ENCODE peak calls at places on chromosome 5, in five cellular contexts. M, K, W, S and B are unnamed samples.

GRCh38 chr5:158050401-158050800 is 191.5 kb upstream of the CLINT1 start:
- DNase-seq in M (no peak), K (no peak), W (no peak), S (no peak), B (no peak)

GRCh38 chr5:11596185-11596584 is 308.1 kb downstream of the CTNND2 start:
- DNase-seq in M (no peak), K (no peak), W (no peak), S (no peak), B (no peak)

GRCh38 chr5:150162142-150162513 is 4.5 kb upstream of the CDX1 start:
- DNase-seq in M (no peak), K (peak), W (no peak), S (no peak), B (no peak)

GRCh38 chr5:6819521-6819920 is 106.3 kb downstream of the TENT4A start:
- DNase-seq in M (no peak), K (peak), W (no peak), S (no peak), B (no peak)

GRCh38 chr5:76180817-76181805 is 97.9 kb downstream of the SV2C start:
- DNase-seq in M (no peak), K (peak), W (no peak), S (no peak), B (no peak)

GRCh38 chr5:110086658-110087388 is 397.1 kb downstream of the MAN2A1 start:
- DNase-seq in M (no peak), K (peak), W (peak), S (peak), B (no peak)

GRCh38 chr5:39783756-39784421 is 359.1 kb upstream of the DAB2 start:
- DNase-seq in M (no peak), K (no peak), W (no peak), S (no peak), B (no peak)

GRCh38 chr5:154989641-154990040 is 23.9 kb upstream of the KIF4B start:
- DNase-seq in M (no peak), K (no peak), W (no peak), S (no peak), B (no peak)

GRCh38 chr5:179852993-179853547 is 5.5 kb downstream of the MRNIP start:
- DNase-seq in M (no peak), K (no peak), W (peak), S (no peak), B (no peak)

GRCh38 chr5:127031863-127032232 is 1.5 kb upstream of the MARCHF3 start:
- DNase-seq in M (no peak), K (no peak), W (no peak), S (no peak), B (no peak)

GRCh38 chr5:1038417-1039209 is 30.0 kb downstream of the NKD2 start:
- DNase-seq in M (no peak), K (no peak), W (no peak), S (no peak), B (no peak)

GRCh38 chr5:82004511-82004910 is 32.7 kb downstream of the ATG10 start:
- DNase-seq in M (no peak), K (no peak), W (no peak), S (no peak), B (no peak)

GRCh38 chr5:178287791-178288105 is 55.1 kb upstream of the PHYKPL start:
- DNase-seq in M (no peak), K (no peak), W (peak), S (peak), B (no peak)

GRCh38 chr5:125485003-125485641 is 738.7 kb upstream of the ZNF608 start:
- DNase-seq in M (no peak), K (peak), W (no peak), S (peak), B (peak)

GRCh38 chr5:165404917-165405316 is 1899.5 kb downstream of the MAT2B start:
- DNase-seq in M (no peak), K (no peak), W (no peak), S (no peak), B (no peak)

GRCh38 chr5:68071731-68072130 is 143.8 kb upstream of the PIK3R1 start:
- DNase-seq in M (no peak), K (no peak), W (no peak), S (no peak), B (no peak)

GRCh38 chr5:78888580-78889187 is 96.4 kb downstream of the ARSB start:
- DNase-seq in M (peak), K (no peak), W (peak), S (no peak), B (no peak)

GRCh38 chr5:57719216-57719615 is 236.6 kb upstream of the ACTBL2 start:
- DNase-seq in M (no peak), K (no peak), W (no peak), S (no peak), B (no peak)

GRCh38 chr5:1171340-1171941 is 30.0 kb upstream of the SLC6A19 start:
- DNase-seq in M (peak), K (peak), W (no peak), S (peak), B (no peak)

GRCh38 chr5:167837127-167837526 is 454.3 kb upstream of the WWC1 start:
- DNase-seq in M (no peak), K (no peak), W (no peak), S (no peak), B (no peak)

GRCh38 chr5:124652514-124652819 is 94.0 kb downstream of the ZNF608 start:
- DNase-seq in M (no peak), K (no peak), W (no peak), S (no peak), B (no peak)

GRCh38 chr5:68369436-68370125 is 154.0 kb downstream of the PIK3R1 start:
- DNase-seq in M (no peak), K (no peak), W (no peak), S (no peak), B (no peak)

GRCh38 chr5:169577966-169578365 is 5.6 kb upstream of the SPDL1 start:
- DNase-seq in M (no peak), K (peak), W (no peak), S (no peak), B (no peak)

GRCh38 chr5:84480873-84481637 is 96.4 kb upstream of the EDIL3 start:
- DNase-seq in M (no peak), K (no peak), W (no peak), S (no peak), B (no peak)

GRCh38 chr5:139605887-139606286 is 42.3 kb upstream of the CXXC5 start:
- DNase-seq in M (no peak), K (no peak), W (no peak), S (no peak), B (no peak)

GRCh38 chr5:2505217-2505616 is 246.3 kb downstream of the IRX2 start:
- DNase-seq in M (no peak), K (no peak), W (no peak), S (no peak), B (no peak)

GRCh38 chr5:13251623-13252367 is 692.7 kb downstream of the DNAH5 start:
- DNase-seq in M (no peak), K (peak), W (no peak), S (no peak), B (no peak)

GRCh38 chr5:169070413-169070812 is 230.5 kb downstream of the SLIT3 start:
- DNase-seq in M (no peak), K (no peak), W (no peak), S (no peak), B (no peak)

GRCh38 chr5:78804995-78805394 is 156.4 kb upstream of the LHFPL2 start:
- DNase-seq in M (no peak), K (no peak), W (no peak), S (no peak), B (no peak)

GRCh38 chr5:125198270-125198974 is 452.0 kb upstream of the ZNF608 start:
- DNase-seq in M (peak), K (peak), W (peak), S (no peak), B (peak)

GRCh38 chr5:113693621-113694130 is 180.2 kb downstream of the YTHDC2 start:
- DNase-seq in M (no peak), K (peak), W (no peak), S (no peak), B (no peak)

GRCh38 chr5:172284275-172284971 is 859 bp upstream of the UBTD2 start:
- DNase-seq in M (peak), K (peak), W (no peak), S (peak), B (peak)

GRCh38 chr5:97071101-97071500 is 71.3 kb downstream of the LIX1 start:
- DNase-seq in M (no peak), K (no peak), W (no peak), S (no peak), B (no peak)

GRCh38 chr5:9196403-9197224 is 349.3 kb downstream of the SEMA5A start:
- DNase-seq in M (no peak), K (no peak), W (no peak), S (no peak), B (no peak)

GRCh38 chr5:113293613-113294340 is 141.0 kb downstream of the TSSK1B start:
- DNase-seq in M (no peak), K (peak), W (no peak), S (no peak), B (no peak)

GRCh38 chr5:98424681-98425454 is 348.6 kb upstream of the RGMB start:
- DNase-seq in M (no peak), K (no peak), W (no peak), S (no peak), B (no peak)
- H3K27ac ChIP-seq in M (no peak), K (no peak), W (no peak), S (no peak), B (no peak)

GRCh38 chr5:173771058-173771742 is 116.9 kb upstream of the CPEB4 start:
- DNase-seq in M (no peak), K (peak), W (no peak), S (no peak), B (no peak)
- H3K27ac ChIP-seq in M (no peak), K (peak), W (no peak), S (no peak), B (no peak)

GRCh38 chr5:90406466-90406865 is 3.1 kb downstream of the CETN3 start:
- DNase-seq in M (no peak), K (no peak), W (no peak), S (no peak), B (no peak)
- H3K27ac ChIP-seq in M (no peak), K (no peak), W (no peak), S (peak), B (no peak)

GRCh38 chr5:64873441-64873840 is 104.7 kb downstream of the CWC27 start:
- DNase-seq in M (no peak), K (no peak), W (no peak), S (no peak), B (no peak)

GRCh38 chr5:64869419-64869818 is 100.7 kb downstream of the CWC27 start:
- DNase-seq in M (no peak), K (no peak), W (no peak), S (no peak), B (no peak)

GRCh38 chr5:64872044-64872443 is 103.3 kb downstream of the CWC27 start:
- DNase-seq in M (no peak), K (no peak), W (no peak), S (no peak), B (no peak)

GRCh38 chr5:64876203-64876602 is 107.5 kb downstream of the CWC27 start:
- DNase-seq in M (no peak), K (no peak), W (no peak), S (no peak), B (no peak)

GRCh38 chr5:64874753-64875152 is 106.0 kb downstream of the CWC27 start:
- DNase-seq in M (no peak), K (no peak), W (no peak), S (no peak), B (no peak)
- H3K27ac ChIP-seq in M (no peak), K (no peak), W (no peak), S (no peak), B (no peak)

GRCh38 chr5:34684281-34684979 is 28.3 kb downstream of the RAI14 start:
- DNase-seq in M (no peak), K (peak), W (no peak), S (no peak), B (no peak)
- H3K27ac ChIP-seq in M (peak), K (peak), W (no peak), S (peak), B (no peak)

DNA sequence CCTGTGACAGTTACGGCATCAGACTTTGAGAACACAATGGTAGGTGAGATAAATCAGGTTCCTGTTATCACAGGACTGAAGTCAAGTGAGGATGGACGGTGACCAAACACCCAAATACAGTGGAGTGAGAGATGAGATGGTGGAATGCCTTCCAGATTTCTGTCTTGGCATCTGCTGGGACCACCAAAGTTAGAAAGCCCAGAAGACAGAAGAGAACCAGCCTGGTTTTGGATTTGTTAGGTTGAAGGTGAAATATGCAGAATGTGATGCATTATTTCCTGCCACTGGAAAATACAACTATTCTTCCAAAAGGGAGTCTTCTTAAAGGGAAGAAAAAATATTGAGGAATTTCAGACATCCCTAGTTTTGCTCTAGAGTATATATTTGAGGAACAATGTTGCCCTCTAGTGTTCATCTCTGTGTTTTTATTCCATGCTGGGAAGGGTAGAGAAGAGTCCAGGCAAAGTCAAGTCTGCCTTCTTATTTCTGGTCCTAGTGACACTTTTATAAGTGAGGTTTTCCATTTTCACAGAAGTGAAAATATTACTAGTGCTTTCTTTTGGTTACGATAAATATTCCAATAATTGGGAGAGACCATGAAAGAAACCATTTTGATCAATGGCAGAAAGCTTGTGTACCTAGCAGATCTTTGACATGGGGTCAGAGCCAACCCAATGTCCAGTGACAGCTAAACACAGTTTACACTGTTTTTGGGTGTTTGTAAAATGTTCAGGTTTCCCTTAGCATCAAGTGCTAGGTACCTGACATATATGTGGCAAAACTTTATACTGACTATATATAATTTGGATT is 142.3 kb upstream of the ANKH start:
- DNase-seq in M (no peak), K (peak), W (no peak), S (no peak), B (no peak)
- H3K27ac ChIP-seq in M (no peak), K (no peak), W (no peak), S (no peak), B (no peak)

GRCh38 chr5:132752581-132753125 is 5.4 kb downstream of the CCNI2 start:
- DNase-seq in M (no peak), K (no peak), W (no peak), S (no peak), B (peak)

GRCh38 chr5:132751971-132752580 is 4.8 kb downstream of the CCNI2 start:
- DNase-seq in M (no peak), K (no peak), W (no peak), S (no peak), B (no peak)

GRCh38 chr5:132754111-132754510 is 6.9 kb downstream of the CCNI2 start:
- DNase-seq in M (no peak), K (no peak), W (no peak), S (no peak), B (peak)

GRCh38 chr5:132754947-132755346 is 7.7 kb downstream of the CCNI2 start:
- DNase-seq in M (no peak), K (no peak), W (no peak), S (no peak), B (no peak)

DNA sequence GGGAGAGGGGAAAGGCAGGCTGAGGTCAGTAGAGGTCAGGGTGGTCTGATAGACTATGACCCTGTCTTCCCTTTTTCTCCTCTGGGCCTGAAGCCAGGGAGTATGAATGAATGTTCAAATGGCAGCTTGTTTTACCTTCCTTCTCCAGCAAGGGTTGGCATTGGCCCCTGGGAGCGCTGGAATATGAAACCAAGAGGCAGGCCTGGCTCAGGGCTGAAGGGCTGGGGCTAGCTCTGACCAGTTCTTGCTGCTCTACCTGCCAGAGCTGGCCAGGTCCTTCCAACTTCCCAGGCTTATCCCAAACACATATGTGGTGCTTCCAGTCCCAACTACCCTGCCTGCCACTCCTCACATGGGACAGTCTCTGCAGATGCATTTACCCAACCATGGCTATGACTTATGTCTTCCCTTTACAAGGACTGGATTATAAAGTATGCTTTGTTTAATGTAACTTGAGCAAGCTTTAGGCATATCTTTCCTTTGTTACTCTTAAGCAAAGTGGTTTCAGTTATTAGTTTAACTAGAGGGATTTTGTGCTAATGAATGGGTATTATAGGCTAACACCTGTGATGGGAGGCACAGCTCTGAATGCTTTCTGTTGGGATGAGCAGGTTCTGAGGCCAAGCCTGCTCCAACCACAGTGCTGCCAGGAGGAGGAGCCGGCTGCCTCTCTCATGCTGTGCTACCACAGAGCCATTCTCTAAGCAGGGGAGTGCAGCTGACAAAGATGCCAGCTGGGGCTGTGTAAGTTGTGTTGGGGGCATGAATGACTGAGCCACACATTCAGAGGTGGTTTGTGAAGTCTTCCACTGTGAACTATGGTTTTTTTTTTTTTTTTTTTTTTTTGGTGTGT is 6.1 kb downstream of the CCNI2 start:
- DNase-seq in M (no peak), K (no peak), W (no peak), S (no peak), B (peak)
- H3K27ac ChIP-seq in M (no peak), K (no peak), W (no peak), S (no peak), B (no peak)

DNA sequence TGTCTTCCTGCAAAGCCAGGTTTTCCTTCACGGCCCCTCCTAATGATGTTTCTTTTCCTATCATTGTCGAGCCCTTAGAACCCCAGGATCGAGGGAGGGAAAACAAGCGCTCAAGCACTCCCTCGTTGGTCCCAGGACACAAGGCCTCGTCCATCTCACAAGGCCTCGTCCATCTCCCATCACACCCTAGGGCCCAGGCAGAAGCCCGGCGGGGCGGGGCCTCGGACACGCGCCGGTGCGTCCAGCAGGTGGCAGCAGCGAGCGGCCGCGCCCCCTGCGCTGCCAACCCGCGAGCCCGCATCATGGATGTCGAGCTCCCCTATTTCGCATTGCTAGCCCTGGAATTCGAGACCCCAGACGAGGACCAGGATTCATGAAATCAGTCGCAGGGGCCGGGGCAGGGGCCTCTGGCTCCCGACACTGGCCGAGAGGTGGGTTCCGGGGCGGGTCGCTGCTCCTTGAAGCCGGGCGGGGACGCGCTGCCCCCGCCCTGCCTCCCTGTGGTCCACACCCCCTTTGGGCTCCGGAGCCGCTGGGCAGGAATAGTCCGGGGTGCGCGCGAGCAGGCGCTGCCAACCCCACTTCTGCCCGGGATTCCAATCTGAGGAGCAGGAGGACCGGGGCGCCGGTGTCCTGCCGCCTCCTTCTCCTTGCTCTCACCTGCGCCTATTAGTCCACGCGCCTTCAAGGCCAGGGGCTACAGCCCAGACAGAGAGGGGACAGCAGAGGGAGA is at the start of gene ABLIM3:
- DNase-seq in M (peak), K (peak), W (peak), S (peak), B (peak)
- H3K27ac ChIP-seq in M (peak), K (no peak), W (peak), S (peak), B (peak)

GRCh38 chr5:145846087-145846486 is 10.9 kb upstream of the PRELID2 start:
- DNase-seq in M (no peak), K (no peak), W (no peak), S (no peak), B (no peak)

GRCh38 chr5:145848854-145849253 is 13.7 kb upstream of the PRELID2 start:
- DNase-seq in M (no peak), K (no peak), W (no peak), S (no peak), B (no peak)

GRCh38 chr5:145852990-145853389 is 17.8 kb upstream of the PRELID2 start:
- DNase-seq in M (no peak), K (no peak), W (no peak), S (no peak), B (no peak)

GRCh38 chr5:145847499-145848497 is 12.7 kb upstream of the PRELID2 start:
- DNase-seq in M (no peak), K (no peak), W (no peak), S (no peak), B (no peak)
- H3K27ac ChIP-seq in M (no peak), K (no peak), W (no peak), S (peak), B (no peak)

GRCh38 chr5:134082264-134082992 is 32.1 kb upstream of the TCF7 start:
- DNase-seq in M (no peak), K (no peak), W (no peak), S (no peak), B (no peak)

GRCh38 chr5:134083517-134083916 is 31.0 kb upstream of the TCF7 start:
- DNase-seq in M (no peak), K (no peak), W (no peak), S (no peak), B (no peak)

GRCh38 chr5:134084166-134084565 is 30.3 kb upstream of the TCF7 start:
- DNase-seq in M (no peak), K (no peak), W (no peak), S (no peak), B (no peak)

GRCh38 chr5:134077926-134078580 is 36.4 kb upstream of the TCF7 start:
- DNase-seq in M (no peak), K (no peak), W (no peak), S (no peak), B (no peak)

GRCh38 chr5:134079748-134080581 is 34.5 kb upstream of the TCF7 start:
- DNase-seq in M (no peak), K (no peak), W (no peak), S (no peak), B (no peak)
- H3K27ac ChIP-seq in M (no peak), K (no peak), W (no peak), S (no peak), B (no peak)